ENCODE peak calls at places on chromosomes 1 and 21, in ten cellular contexts. V is keratinocyte; L is WERI-Rb-1; O is neural progenitor cell; T is fibroblast of lung; G is Panc1; B is cardiac muscle cell; M is hepatocyte; Q is CD8-positive, alpha-beta T cell; C is fibroblast of mammary gland. H is an unnamed sample.
A peak's percentile ranks its signal among the peaks of the same experiment; 100 is the strongest.

GRCh38 chr1:48677306-48678287 is 99.1 kb downstream of the BEND5 start:
- DNase-seq in V (peak; percentile 40), L (peak; percentile 84), O (peak; percentile 89), T (peak; percentile 66), G (no peak), B (peak; percentile 72), M (peak; percentile 86), Q (peak; percentile 33), C (peak; percentile 61), H (peak; percentile 14)

GRCh38 chr1:67749844-67750689 is 65.1 kb downstream of the GADD45A start:
- DNase-seq in V (no peak), L (no peak), O (peak; percentile 49), T (peak; percentile 89), G (no peak), B (peak; percentile 84), M (peak; percentile 73), Q (no peak), C (peak; percentile 90), H (peak; percentile 85)

GRCh38 chr1:3017440-3018050 is 3.7 kb upstream of the ACTRT2 start:
- DNase-seq in V (no peak), L (no peak), O (no peak), T (no peak), G (no peak), B (no peak), M (no peak), Q (no peak), C (no peak), H (no peak)

GRCh38 chr1:41435570-41436178 is 48.8 kb downstream of the EDN2 start:
- DNase-seq in V (no peak), L (peak; percentile 28), O (peak; percentile 86), T (no peak), G (no peak), B (no peak), M (peak; percentile 71), Q (no peak), C (no peak), H (no peak)

GRCh38 chr1:226248091-226248490 is 24.6 kb downstream of the MIXL1 start:
- DNase-seq in V (no peak), L (no peak), O (no peak), T (peak; percentile 68), G (no peak), B (peak; percentile 84), M (no peak), Q (no peak), C (peak; percentile 29), H (no peak)

GRCh38 chr1:244614113-244614836 is 38.7 kb upstream of the DESI2 start:
- DNase-seq in V (no peak), L (no peak), O (no peak), T (no peak), G (no peak), B (peak; percentile 65), M (no peak), Q (no peak), C (no peak), H (no peak)

GRCh38 chr1:5998051-5998905 is 6.1 kb upstream of the NPHP4 start:
- DNase-seq in V (no peak), L (no peak), O (no peak), T (no peak), G (no peak), B (no peak), M (no peak), Q (no peak), C (no peak), H (no peak)

GRCh38 chr1:1348420-1349255 is 580 bp downstream of the DVL1 start:
- DNase-seq in V (no peak), L (no peak), O (no peak), T (peak; percentile 49), G (no peak), B (peak; percentile 54), M (peak; percentile 68), Q (no peak), C (peak; percentile 44), H (no peak)

GRCh38 chr1:178189814-178190213 is 95.9 kb downstream of the RASAL2 start:
- DNase-seq in V (no peak), L (peak; percentile 70), O (peak; percentile 66), T (peak; percentile 33), G (no peak), B (peak; percentile 50), M (peak; percentile 50), Q (no peak), C (peak; percentile 57), H (no peak)

GRCh38 chr1:110634455-110635281 is 28.5 kb upstream of the KCNA2 start:
- DNase-seq in V (peak; percentile 15), L (no peak), O (no peak), T (peak; percentile 95), G (no peak), B (peak; percentile 90), M (peak; percentile 26), Q (peak; percentile 68), C (peak; percentile 65), H (no peak)

GRCh38 chr1:98761238-98761637 is 99.7 kb downstream of the SNX7 start:
- DNase-seq in V (no peak), L (peak; percentile 38), O (peak; percentile 46), T (no peak), G (no peak), B (no peak), M (peak; percentile 8), Q (no peak), C (peak; percentile 1), H (no peak)

GRCh38 chr1:41538741-41539415 is 54.4 kb upstream of the EDN2 start:
- DNase-seq in V (no peak), L (no peak), O (no peak), T (no peak), G (no peak), B (no peak), M (no peak), Q (no peak), C (no peak), H (no peak)

GRCh38 chr1:200179126-200179780 is 151.7 kb downstream of the NR5A2 start:
- DNase-seq in V (no peak), L (no peak), O (no peak), T (peak; percentile 63), G (no peak), B (no peak), M (no peak), Q (no peak), C (peak; percentile 67), H (no peak)

GRCh38 chr1:246072456-246072855 is 434.6 kb downstream of the SMYD3 start:
- DNase-seq in V (no peak), L (no peak), O (no peak), T (no peak), G (no peak), B (no peak), M (no peak), Q (no peak), C (no peak), H (no peak)

GRCh38 chr1:79197421-79197820 is 190.9 kb upstream of the ADGRL4 start:
- DNase-seq in V (no peak), L (peak; percentile 16), O (peak; percentile 34), T (peak; percentile 52), G (peak; percentile 64), B (peak; percentile 65), M (no peak), Q (no peak), C (peak; percentile 56), H (no peak)

DNA sequence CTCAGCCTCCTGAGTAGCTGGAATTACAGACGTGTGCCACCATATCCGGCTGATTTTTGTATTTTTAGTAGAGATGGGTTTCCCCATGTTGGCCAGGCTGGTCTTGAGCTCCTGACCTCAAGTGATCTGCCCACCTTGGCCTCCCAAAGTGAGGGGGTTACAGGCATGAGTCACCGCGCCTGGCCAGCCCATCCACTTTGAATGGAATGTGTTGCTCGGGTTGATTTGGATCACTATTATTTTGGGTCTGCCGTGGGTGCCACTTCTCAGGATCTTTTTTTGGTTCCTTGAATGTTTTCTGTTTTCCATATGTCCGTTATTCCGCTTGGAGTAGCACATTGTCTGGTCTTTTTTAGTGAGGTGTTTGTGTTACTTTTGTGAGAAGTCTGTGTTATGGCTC is 17.0 kb downstream of the PCNT start:
- DNase-seq in V (no peak), L (no peak), O (no peak), T (no peak), G (no peak), B (no peak), M (no peak), Q (no peak), C (no peak), H (no peak)
- H3K4me3 ChIP-seq in V (no peak overlapping the region), L (no peak overlapping the region), O (no peak overlapping the region), T (no peak overlapping the region), G (no peak overlapping the region), B (no peak overlapping the region), M (no peak overlapping the region), Q (no peak overlapping the region), C (no peak overlapping the region), H (no peak overlapping the region)

GRCh38 chr1:65207317-65207716 is 59.3 kb downstream of the AK4 start:
- DNase-seq in V (no peak), L (no peak), O (no peak), T (peak; percentile 9), G (no peak), B (no peak), M (no peak), Q (no peak), C (peak; percentile 44), H (no peak)
- H3K4me3 ChIP-seq in V (no peak overlapping the region), L (no peak overlapping the region), O (no peak overlapping the region), T (no peak overlapping the region), G (no peak overlapping the region), B (no peak overlapping the region), M (no peak overlapping the region), Q (no peak overlapping the region), C (no peak overlapping the region), H (no peak overlapping the region)

DNA sequence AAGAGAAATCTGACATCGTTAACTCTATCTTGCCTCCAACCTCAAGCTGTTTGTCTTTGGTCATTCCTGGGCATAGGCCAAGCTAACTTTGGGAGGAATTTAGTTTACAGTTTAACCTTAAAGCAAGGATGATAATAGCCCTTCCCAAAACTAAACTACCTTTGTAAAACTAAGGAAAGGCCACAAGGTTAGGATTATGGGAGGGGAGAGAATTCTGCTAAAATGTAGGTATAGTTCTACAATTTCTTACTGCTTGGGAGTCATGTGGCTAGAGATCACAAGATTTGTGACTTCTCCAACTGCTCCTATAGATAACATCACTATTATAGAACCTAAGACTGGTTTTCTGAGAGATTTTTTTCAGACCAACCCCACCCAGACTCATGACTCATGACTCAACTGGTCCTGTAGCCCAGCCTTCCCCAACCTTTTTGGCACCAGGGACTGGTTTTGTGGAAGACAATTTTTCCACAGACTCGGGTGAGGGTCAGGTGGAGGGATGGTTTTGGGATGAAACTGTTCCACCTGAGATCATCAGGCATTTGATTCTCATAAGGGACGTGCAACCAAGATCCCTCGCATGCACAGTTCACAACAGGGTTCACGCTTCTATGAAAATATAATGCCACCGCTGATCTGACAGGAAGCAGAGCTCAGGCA is 70.7 kb upstream of the MUTYH start:
- DNase-seq in V (no peak), L (no peak), O (no peak), T (peak; percentile 12), G (no peak), B (no peak), M (no peak), Q (no peak), C (peak; percentile 15), H (no peak)
- H3K4me3 ChIP-seq in V (no peak overlapping the region), L (no peak overlapping the region), O (no peak overlapping the region), T (no peak overlapping the region), G (no peak overlapping the region), B (no peak overlapping the region), M (no peak overlapping the region), Q (no peak overlapping the region), C (no peak overlapping the region), H (no peak overlapping the region)

DNA sequence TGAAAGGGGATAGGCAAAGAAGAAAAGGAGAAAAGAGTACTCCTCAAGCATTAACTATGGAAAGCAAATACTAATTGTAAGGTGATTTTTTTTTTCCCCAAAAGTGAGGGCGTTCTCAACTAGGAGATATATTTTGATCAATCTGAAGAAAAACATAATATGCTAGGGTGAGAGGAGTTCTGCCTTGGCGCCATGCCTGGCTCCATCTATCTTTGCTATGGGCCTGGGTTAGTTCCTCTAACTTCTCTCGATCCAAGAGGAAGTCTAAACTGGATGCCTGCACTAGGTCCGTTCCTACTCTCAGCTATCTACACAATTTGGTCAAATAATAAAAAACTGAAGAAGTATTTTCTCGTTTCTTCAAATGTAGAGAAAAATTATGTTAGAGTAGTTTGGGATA is 20.5 kb downstream of the CNN3 start:
- DNase-seq in V (no peak), L (no peak), O (no peak), T (no peak), G (no peak), B (no peak), M (no peak), Q (no peak), C (no peak), H (no peak)
- H3K4me3 ChIP-seq in V (no peak overlapping the region), L (no peak overlapping the region), O (no peak overlapping the region), T (no peak overlapping the region), G (no peak overlapping the region), B (no peak overlapping the region), M (no peak overlapping the region), Q (no peak overlapping the region), C (no peak overlapping the region), H (no peak overlapping the region)